ENCODE peak calls at places on chromosomes 7 and 10, in four cellular contexts. B is adrenal gland, N is CD14-positive monocyte, H is T-helper 1 cell. Q is an unnamed sample.

GRCh38 chr10:49308881-49309280 is 9.9 kb downstream of the C10orf71 start:
- DNase-seq in N (no peak), H (no peak), B (no peak), Q (no peak)

GRCh38 chr7:67301667-67302066 is 305.0 kb downstream of the TYW1 start:
- DNase-seq in H (no peak), N (no peak), B (no peak), Q (no peak)

GRCh38 chr7:142803901-142804300 is 33.1 kb downstream of the PRSS2 start:
- DNase-seq in H (no peak), B (no peak), N (no peak), Q (no peak)

GRCh38 chr10:49594594-49594993 is 15.5 kb upstream of the SLC18A3 start:
- DNase-seq in H (no peak), B (peak; percentile 60), N (no peak), Q (peak; percentile 31)

GRCh38 chr10:75788394-75789205 is 357.2 kb downstream of the LRMDA start:
- DNase-seq in H (no peak), N (no peak), B (no peak), Q (no peak)

GRCh38 chr7:129908181-129908580 is 44.6 kb downstream of the UBE2H start:
- DNase-seq in H (no peak), B (no peak), N (no peak), Q (no peak)

GRCh38 chr7:50920031-50920635 is 137.4 kb upstream of the GRB10 start:
- DNase-seq in H (no peak), B (no peak), N (no peak), Q (no peak)

GRCh38 chr10:109275970-109276369 is 647.3 kb downstream of the XPNPEP1 start:
- DNase-seq in B (no peak), N (no peak), H (no peak), Q (no peak)

GRCh38 chr10:93501650-93502049 is 5.2 kb downstream of the CEP55 start:
- DNase-seq in H (no peak), B (no peak), N (no peak), Q (no peak)

GRCh38 chr10:93267521-93267920 is 193.8 kb downstream of the CYP26A1 start:
- DNase-seq in N (no peak), H (no peak), B (no peak), Q (no peak)

GRCh38 chr7:54014765-54015164 is 527.4 kb upstream of the VSTM2A start:
- DNase-seq in H (no peak), N (no peak), B (no peak), Q (no peak)

GRCh38 chr7:26515462-26515861 is 223.8 kb downstream of the SNX10 start:
- DNase-seq in H (no peak), B (no peak), N (no peak), Q (peak; percentile 96)

GRCh38 chr10:118459642-118460193 is 117.6 kb upstream of the FAM204A start:
- DNase-seq in H (peak; percentile 21), B (peak; percentile 68), N (no peak), Q (peak; percentile 70)

GRCh38 chr10:128000660-128001059 is 93.8 kb downstream of the PTPRE start:
- DNase-seq in N (no peak), B (peak; percentile 85), H (no peak), Q (no peak)

GRCh38 chr10:1413823-1414222 is 323.5 kb downstream of the ADARB2 start:
- DNase-seq in H (no peak), N (no peak), B (no peak), Q (no peak)

GRCh38 chr10:17029581-17030271 is 99.9 kb downstream of the CUBN start:
- DNase-seq in B (peak; percentile 83), N (peak; percentile 81), H (peak; percentile 65), Q (no peak)

GRCh38 chr10:124693801-124694416 is 50.3 kb downstream of the FAM53B start:
- DNase-seq in B (no peak), N (no peak), H (no peak), Q (no peak)

GRCh38 chr10:124035928-124036558 is 57.4 kb downstream of the CHST15 start:
- DNase-seq in H (no peak), N (peak; percentile 99), B (peak; percentile 31), Q (no peak)

GRCh38 chr10:70603439-70603778 is 868 bp upstream of the PRF1 start:
- DNase-seq in B (no peak), H (no peak), N (no peak), Q (no peak)

GRCh38 chr7:42736931-42737330 is 174.9 kb downstream of the C7orf25 start:
- DNase-seq in N (no peak), H (no peak), B (no peak), Q (no peak)

GRCh38 chr7:156650042-156650441 is 9.5 kb downstream of the RNF32 start:
- DNase-seq in B (no peak), H (no peak), N (no peak), Q (no peak)

GRCh38 chr7:112420236-112420945 is 29.9 kb upstream of the IFRD1 start:
- DNase-seq in B (no peak), H (no peak), N (no peak), Q (peak; percentile 21)

GRCh38 chr7:152336754-152337368 is 98.9 kb downstream of the KMT2C start:
- DNase-seq in N (no peak), H (no peak), B (no peak), Q (peak; percentile 7)

GRCh38 chr7:137354361-137354760 is 10.8 kb upstream of the PTN start:
- DNase-seq in B (no peak), H (no peak), N (no peak), Q (peak; percentile 24)

GRCh38 chr10:111890046-111890445 is 293.5 kb downstream of the GPAM start:
- DNase-seq in N (no peak), B (no peak), H (no peak), Q (no peak)

GRCh38 chr10:7872041-7872442 is 53.7 kb downstream of the TAF3 start:
- DNase-seq in B (no peak), N (no peak), H (no peak), Q (no peak)

GRCh38 chr10:110343947-110344346 is 39.2 kb upstream of the SMNDC1 start:
- DNase-seq in N (no peak), H (no peak), B (no peak), Q (no peak)

GRCh38 chr7:22586806-22587180 is 86.8 kb upstream of the STEAP1B start:
- DNase-seq in H (no peak), B (no peak), N (no peak), Q (no peak)

GRCh38 chr10:34522542-34522941 is 292.6 kb downstream of the PARD3 start:
- DNase-seq in N (no peak), B (no peak), H (no peak), Q (peak; percentile 29)

GRCh38 chr10:124484016-124484415 is 22.4 kb downstream of the LHPP start:
- DNase-seq in N (no peak), H (no peak), B (no peak), Q (no peak)

GRCh38 chr10:60099998-60100747 is 193.8 kb upstream of the CCDC6 start:
- DNase-seq in H (no peak), N (no peak), B (no peak), Q (no peak)

GRCh38 chr7:78412216-78412858 is 613.8 kb downstream of the PHTF2 start:
- DNase-seq in H (no peak), N (no peak), B (no peak), Q (no peak)

GRCh38 chr7:22356855-22357310 is at the start of gene RAPGEF5:
- DNase-seq in N (no peak), H (no peak), B (no peak), Q (peak; percentile 50)

GRCh38 chr7:139914306-139914747 is 85.3 kb downstream of the TBXAS1 start:
- DNase-seq in N (no peak), B (no peak), H (no peak), Q (no peak)

GRCh38 chr10:113044015-113044755 is 94.1 kb downstream of the TCF7L2 start:
- DNase-seq in H (no peak), N (no peak), B (no peak), Q (no peak)

GRCh38 chr7:87564290-87564963 is 36.3 kb downstream of the ABCB1 start:
- DNase-seq in H (no peak), B (peak; percentile 30), N (no peak), Q (no peak)

Q was measured in DMS153.